ENCODE peak calls at places on chromosomes 16 and 17, in nine cellular contexts. S, A, J, O, I, M, D, U and P are unnamed samples.

GRCh38 chr16:81473969-81474959 is 29.7 kb downstream of the CMIP start:
- DNase-seq in S (no peak), A (no peak), J (no peak), O (no peak), I (no peak), M (no peak), D (no peak), U (no peak), P (no peak)

GRCh38 chr17:78781339-78782304 is at the start of gene CYTH1:
- DNase-seq in S (peak; percentile 50), A (peak; percentile 28), J (peak; percentile 43), O (peak; percentile 79), I (no peak), M (no peak), D (no peak), U (peak; percentile 23), P (peak; percentile 31)

GRCh38 chr17:17382901-17383300 is 79.7 kb downstream of the NT5M start:
- DNase-seq in S (no peak), A (no peak), J (no peak), O (no peak), I (no peak), M (no peak), D (no peak), U (no peak), P (no peak)

GRCh38 chr17:58388302-58389190 is 28.8 kb downstream of the RNF43 start:
- DNase-seq in S (peak; percentile 10), A (no peak), J (no peak), O (no peak), I (no peak), M (no peak), D (no peak), U (no peak), P (no peak)

GRCh38 chr17:29243792-29244191 is 2.9 kb upstream of the CRYBA1 start:
- DNase-seq in S (peak; percentile 65), A (no peak), J (no peak), O (no peak), I (no peak), M (no peak), D (no peak), U (no peak), P (no peak)

GRCh38 chr17:918102-918740 is 61.4 kb downstream of the NXN start:
- DNase-seq in S (peak; percentile 38), A (no peak), J (no peak), O (no peak), I (no peak), M (no peak), D (no peak), U (no peak), P (no peak)

GRCh38 chr16:84660973-84661372 is 12.7 kb downstream of the KLHL36 start:
- DNase-seq in S (no peak), A (no peak), J (no peak), O (no peak), I (no peak), M (no peak), D (no peak), U (no peak), P (no peak)

GRCh38 chr16:12846592-12846991 is 42.9 kb upstream of the CPPED1 start:
- DNase-seq in S (no peak), A (no peak), J (no peak), O (no peak), I (no peak), M (no peak), D (no peak), U (no peak), P (no peak)

GRCh38 chr17:9859781-9860180 is 34.1 kb downstream of the GLP2R start:
- DNase-seq in S (no peak), A (no peak), J (no peak), O (no peak), I (no peak), M (no peak), D (no peak), U (no peak), P (no peak)

GRCh38 chr17:44547625-44548297 is 9.5 kb upstream of the FZD2 start:
- DNase-seq in S (peak; percentile 40), A (peak; percentile 59), J (no peak), O (no peak), I (no peak), M (no peak), D (no peak), U (no peak), P (no peak)

GRCh38 chr16:1150511-1150982 is 2.4 kb upstream of the CACNA1H start:
- DNase-seq in S (peak; percentile 65), A (no peak), J (peak; percentile 15), O (no peak), I (no peak), M (peak; percentile 18), D (no peak), U (no peak), P (no peak)

GRCh38 chr17:77854083-77854758 is 104.3 kb upstream of the TNRC6C start:
- DNase-seq in S (no peak), A (no peak), J (no peak), O (no peak), I (no peak), M (no peak), D (no peak), U (no peak), P (no peak)